ENCODE peak calls at places on chromosomes 4 and X, in nine cellular contexts. R is posterior vena cava; B is NCI-H82; Y is ELR; M is iPS-NIHi11; Z is NCI-H748 treated with DMSO at 0.1 percent for 48 hours; I is posterior cingulate gyrus; O is H4; G is activated CD4-positive, alpha-beta T cell treated with anti-CD3 and anti-CD28 coated beads for 48 hours. C is an unnamed sample.

GRCh38 chrX:39456894-39457600 is 640.7 kb downstream of the BCOR start:
- DNase-seq in I (no peak), O (no peak), R (no peak), Y (no peak), B (no peak), G (no peak), M (no peak), Z (no peak), C (no peak)

GRCh38 chr4:129929052-129929451 is 833.1 kb downstream of the C4orf33 start:
- DNase-seq in R (no peak), O (no peak), M (peak), B (peak), Z (no peak), I (no peak), Y (peak), G (no peak), C (no peak)

GRCh38 chr4:19437008-19437407 is 814.7 kb upstream of the SLIT2 start:
- DNase-seq in M (no peak), R (no peak), O (no peak), G (no peak), Y (no peak), Z (no peak), I (no peak), B (no peak), C (no peak)

GRCh38 chr4:625631-626031 is 258 bp downstream of the PDE6B start:
- DNase-seq in M (no peak), Y (no peak), R (peak), O (no peak), G (no peak), B (no peak), I (peak), Z (no peak), C (no peak)

GRCh38 chrX:110806145-110806544 is 10.5 kb upstream of the CHRDL1 start:
- DNase-seq in B (no peak), M (no peak), I (no peak), Y (peak), Z (no peak), O (no peak), G (no peak), R (no peak), C (no peak)

GRCh38 chr4:47143261-47143660 is 111.9 kb downstream of the GABRB1 start:
- DNase-seq in R (no peak), O (no peak), M (no peak), Y (no peak), G (no peak), Z (no peak), I (no peak), B (no peak), C (no peak)

GRCh38 chr4:86977621-86978184 is 42.9 kb downstream of the AFF1 start:
- DNase-seq in Y (peak), Z (peak), M (no peak), B (no peak), R (no peak), I (no peak), O (peak), G (peak), C (no peak)

GRCh38 chrX:46630141-46630540 is 56.6 kb downstream of the CHST7 start:
- DNase-seq in O (no peak), Y (peak), M (no peak), B (no peak), Z (no peak), R (no peak), I (no peak), G (no peak), C (no peak)

GRCh38 chr4:174037049-174037448 is 246.4 kb downstream of the FBXO8 start:
- DNase-seq in Y (no peak), B (no peak), M (no peak), G (no peak), R (no peak), O (no peak), Z (peak), I (peak), C (no peak)

GRCh38 chr4:36687681-36688080 is 406.3 kb downstream of the DTHD1 start:
- DNase-seq in O (peak), M (no peak), I (no peak), Y (no peak), B (no peak), Z (no peak), R (no peak), G (no peak), C (no peak)

GRCh38 chr4:168766537-168767316 is 243.3 kb downstream of the CBR4 start:
- DNase-seq in R (no peak), O (no peak), Y (peak), M (no peak), Z (no peak), G (no peak), I (no peak), B (no peak), C (no peak)

GRCh38 chr4:184196730-184197355 is 20.8 kb downstream of the ENPP6 start:
- DNase-seq in M (no peak), G (no peak), I (no peak), R (no peak), Z (no peak), Y (no peak), O (no peak), B (no peak), C (no peak)

GRCh38 chr4:73434311-73434710 is 1.7 kb upstream of the AFP start:
- DNase-seq in R (no peak), B (peak), M (peak), Z (no peak), Y (peak), I (no peak), G (no peak), O (no peak), C (no peak)

GRCh38 chr4:163556169-163556568 is 61.7 kb downstream of the TMA16 start:
- DNase-seq in O (no peak), Z (peak), M (no peak), G (no peak), B (peak), Y (peak), R (no peak), I (no peak), C (no peak)

GRCh38 chr4:170990989-170991589 is 822.1 kb upstream of the GALNTL6 start:
- DNase-seq in R (no peak), G (no peak), I (no peak), Z (peak), O (peak), M (peak), B (peak), Y (peak), C (no peak)

GRCh38 chr4:117434424-117434823 is 349.0 kb upstream of the TRAM1L1 start:
- DNase-seq in R (no peak), G (no peak), I (no peak), M (no peak), B (no peak), Y (no peak), Z (no peak), O (no peak), C (no peak)

GRCh38 chr4:38654273-38654672 is 9.7 kb upstream of the KLF3 start:
- DNase-seq in B (no peak), I (no peak), G (no peak), Z (no peak), O (no peak), R (no peak), Y (no peak), M (no peak), C (no peak)

GRCh38 chr4:154719087-154719486 is 24.7 kb upstream of the LRAT start:
- DNase-seq in I (no peak), O (peak), B (no peak), G (no peak), M (no peak), R (no peak), Y (peak), Z (no peak), C (no peak)

GRCh38 chr4:147547314-147548056 is 66.6 kb downstream of the EDNRA start:
- DNase-seq in O (peak), Z (no peak), Y (peak), M (no peak), R (no peak), I (no peak), B (no peak), G (no peak), C (no peak)

GRCh38 chrX:153635788-153636668 is 11.0 kb upstream of the DUSP9 start:
- DNase-seq in I (peak), Y (peak), Z (no peak), M (peak), O (peak), R (peak), G (peak), B (peak), C (peak)

GRCh38 chr4:2662598-2662997 is 93.5 kb downstream of the TNIP2 start:
- DNase-seq in R (no peak), G (no peak), I (no peak), Z (no peak), B (no peak), O (no peak), M (no peak), Y (peak), C (no peak)

GRCh38 chrX:129706395-129707072 is 32.2 kb upstream of the XPNPEP2 start:
- DNase-seq in B (no peak), R (no peak), G (no peak), O (peak), I (peak), M (peak), Y (no peak), Z (no peak), C (peak)

GRCh38 chr4:37528161-37528560 is 158.0 kb downstream of the RELL1 start:
- DNase-seq in Y (peak), G (no peak), R (no peak), O (peak), I (no peak), Z (no peak), B (no peak), M (no peak), C (no peak)

GRCh38 chrX:68932611-68933010 is 103.8 kb downstream of the EFNB1 start:
- DNase-seq in R (peak), I (no peak), Y (no peak), M (no peak), O (no peak), Z (no peak), B (no peak), G (no peak), C (peak)